ENCODE peak calls at places on chromosome 15, in eight cellular contexts. B, R, H, V, N, Q, F and A are unnamed samples.

GRCh38 chr15:20345401-20345958 is 196.1 kb downstream of the GOLGA6L6 start:
- DNase-seq in H (peak; percentile 13), F (no peak), N (no peak), R (no peak), V (peak; percentile 93), B (peak; percentile 13), Q (no peak), A (no peak)

GRCh38 chr15:85086855-85087254 is 105.2 kb downstream of the PDE8A start:
- DNase-seq in R (no peak), F (no peak), Q (no peak), V (no peak), B (no peak), N (no peak), H (no peak), A (no peak)

GRCh38 chr15:84023636-84024035 is 211.9 kb upstream of the GOLGA6L4 start:
- DNase-seq in R (peak; percentile 31), V (no peak), H (peak; percentile 67), N (peak; percentile 70), F (no peak), Q (no peak), B (peak; percentile 7), A (peak; percentile 33)

GRCh38 chr15:90064931-90065681 is 37.2 kb downstream of the IDH2 start:
- DNase-seq in N (peak; percentile 68), F (no peak), H (no peak), R (no peak), Q (no peak), V (no peak), B (no peak), A (no peak)

GRCh38 chr15:62125763-62126162 is 39.3 kb downstream of the C2CD4B start:
- DNase-seq in B (peak; percentile 38), N (no peak), R (peak; percentile 12), F (no peak), Q (no peak), H (no peak), V (no peak), A (no peak)

GRCh38 chr15:89898628-89899302 is 5.0 kb upstream of the AP3S2 start:
- DNase-seq in V (peak; percentile 72), F (no peak), N (peak; percentile 88), B (peak; percentile 31), H (no peak), Q (no peak), R (peak; percentile 76), A (no peak)

GRCh38 chr15:40567111-40567510 is 2.0 kb upstream of the RPUSD2 start:
- DNase-seq in N (peak; percentile 68), B (peak; percentile 44), H (no peak), F (no peak), V (no peak), R (no peak), Q (no peak), A (no peak)

GRCh38 chr15:58410353-58410752 is 21.4 kb upstream of the LIPC start:
- DNase-seq in V (no peak), R (no peak), H (peak; percentile 22), B (no peak), Q (no peak), N (no peak), F (no peak), A (no peak)

GRCh38 chr15:99058421-99058870 is 46.4 kb upstream of the SYNM start:
- DNase-seq in V (no peak), B (no peak), N (peak; percentile 59), R (no peak), H (no peak), Q (no peak), F (no peak), A (no peak)

GRCh38 chr15:74906193-74906449 is 530 bp downstream of the FAM219B start:
- DNase-seq in F (peak; percentile 20), H (peak; percentile 32), V (no peak), N (peak; percentile 57), B (no peak), Q (no peak), R (no peak), A (no peak)

GRCh38 chr15:81893182-81893833 is 152.5 kb downstream of the MEX3B start:
- DNase-seq in B (no peak), Q (no peak), R (no peak), N (no peak), H (no peak), F (no peak), V (no peak), A (no peak)

GRCh38 chr15:34582461-34583357 is 742 bp downstream of the GOLGA8B start:
- DNase-seq in B (peak; percentile 38), V (no peak), R (peak; percentile 42), F (no peak), Q (peak; percentile 18), N (peak; percentile 40), H (no peak), A (no peak)

GRCh38 chr15:73296621-73297353 is 72.0 kb downstream of the HCN4 start:
- DNase-seq in V (no peak), H (no peak), Q (no peak), F (no peak), N (peak; percentile 28), R (no peak), B (no peak), A (no peak)

GRCh38 chr15:67064607-67065530 is 533 bp upstream of the SMAD3 start:
- DNase-seq in V (peak; percentile 86), N (peak; percentile 81), R (peak; percentile 63), F (no peak), B (peak; percentile 75), Q (no peak), H (no peak), A (no peak)

GRCh38 chr15:41887161-41887560 is 6.7 kb downstream of the SPTBN5 start:
- DNase-seq in N (no peak), F (no peak), V (no peak), H (no peak), B (no peak), Q (no peak), R (no peak), A (no peak)

GRCh38 chr15:78105541-78106241 is 13.3 kb downstream of the SH2D7 start:
- DNase-seq in B (no peak), N (no peak), Q (no peak), R (no peak), H (no peak), F (no peak), V (no peak), A (no peak)

GRCh38 chr15:69881760-69882159 is 216.0 kb downstream of the TLE3 start:
- DNase-seq in R (peak; percentile 86), H (no peak), B (peak; percentile 52), V (no peak), F (no peak), Q (no peak), N (no peak), A (no peak)

GRCh38 chr15:94324117-94324826 is 92.9 kb downstream of the MCTP2 start:
- DNase-seq in H (peak; percentile 56), Q (peak; percentile 40), N (peak; percentile 74), R (peak; percentile 72), B (peak; percentile 59), V (no peak), F (peak; percentile 41), A (peak; percentile 48)

GRCh38 chr15:63277044-63277892 is at the start of gene APH1B:
- DNase-seq in V (peak; percentile 91), R (peak; percentile 88), Q (peak; percentile 40), F (peak; percentile 42), H (peak; percentile 82), N (peak; percentile 89), B (peak; percentile 79), A (no peak)

GRCh38 chr15:80585544-80586018 is 109.5 kb upstream of the ABHD17C start:
- DNase-seq in F (no peak), V (no peak), R (no peak), N (peak; percentile 29), B (no peak), Q (no peak), H (no peak), A (no peak)

GRCh38 chr15:68312701-68313204 is 35.2 kb downstream of the FEM1B start:
- DNase-seq in H (peak; percentile 14), N (no peak), R (no peak), F (no peak), V (peak; percentile 80), Q (no peak), B (no peak), A (no peak)

GRCh38 chr15:31489801-31490646 is 163.4 kb downstream of the KLF13 start:
- DNase-seq in N (peak; percentile 78), R (peak; percentile 77), V (peak; percentile 81), F (no peak), Q (no peak), B (peak; percentile 73), H (peak; percentile 41), A (no peak)

GRCh38 chr15:52351206-52351907 is 55.8 kb upstream of the MYO5C start:
- DNase-seq in B (no peak), N (no peak), V (no peak), R (no peak), Q (no peak), F (no peak), H (no peak), A (no peak)

GRCh38 chr15:53746101-53746500 is 13.4 kb downstream of the WDR72 start:
- DNase-seq in F (no peak), V (no peak), N (no peak), R (no peak), B (no peak), Q (no peak), H (no peak), A (no peak)

GRCh38 chr15:24761704-24762302 is 86.2 kb downstream of the NPAP1 start:
- DNase-seq in Q (no peak), R (no peak), N (peak; percentile 39), B (no peak), F (no peak), V (no peak), H (no peak), A (no peak)

GRCh38 chr15:59736181-59736580 is 47.1 kb upstream of the BNIP2 start:
- DNase-seq in B (no peak), N (peak; percentile 31), H (no peak), R (no peak), V (no peak), Q (no peak), F (no peak), A (no peak)

GRCh38 chr15:67520276-67520975 is 505 bp upstream of the C15orf61 start:
- DNase-seq in R (peak; percentile 14), H (peak; percentile 50), N (peak; percentile 27), B (no peak), V (no peak), F (no peak), Q (no peak), A (no peak)